ENCODE peak calls at places on chromosome 17, in four cellular contexts. W, K, L and T are unnamed samples.
A peak's percentile ranks its signal among the peaks of the same experiment; 100 is the strongest.

GRCh38 chr17:27986805-27987684 is 55.4 kb upstream of the NLK start:
- DNase-seq in K (no peak), W (peak; percentile 11), L (no peak), T (no peak)

GRCh38 chr17:39402279-39402889 is 958 bp upstream of the FBXL20 start:
- DNase-seq in L (peak; percentile 94), W (peak; percentile 91), K (peak; percentile 88), T (peak; percentile 87)

GRCh38 chr17:45906237-45906636 is 11.9 kb downstream of the MAPT start:
- DNase-seq in K (no peak), L (no peak), W (no peak), T (no peak)

GRCh38 chr17:46169913-46170312 is 23.3 kb downstream of the KANSL1 start:
- DNase-seq in L (no peak), W (no peak), K (no peak), T (no peak)

GRCh38 chr17:82960419-82961271 is 118.8 kb upstream of the METRNL start:
- DNase-seq in W (no peak), K (no peak), L (no peak), T (no peak)

GRCh38 chr17:3030096-3030495 is 33.3 kb downstream of the OR1D5 start:
- DNase-seq in K (no peak), L (peak; percentile 23), W (peak; percentile 7), T (no peak)

GRCh38 chr17:245611-246010 is 64.2 kb upstream of the DOC2B start:
- DNase-seq in W (no peak), L (peak; percentile 16), K (no peak), T (no peak)

GRCh38 chr17:42288078-42288984 is at the start of gene STAT5A:
- DNase-seq in L (peak; percentile 94), K (peak; percentile 56), W (peak; percentile 89), T (peak; percentile 60)

GRCh38 chr17:76868176-76868668 is at the start of gene MGAT5B:
- DNase-seq in L (peak; percentile 57), W (peak; percentile 49), K (peak; percentile 57), T (peak; percentile 28)

GRCh38 chr17:77253611-77254051 is 112.9 kb downstream of the SEC14L1 start:
- DNase-seq in L (no peak), W (peak; percentile 94), K (no peak), T (no peak)